ENCODE peak calls at places on chromosomes 6 and 20, in five cellular contexts. P is GM10248; K is stimulated activated CD8-positive, alpha-beta memory T cell treated with anti-CD3 and anti-CD28 coated beads, Interleukin-15, amount 100 ng/mL, for 4 hours; Q is activated T-cell treated with anti-CD3 and anti-CD28 coated beads, Interleukin-2, amount 50 U/mL, for 72 hours; G is dorsolateral prefrontal cortex. X is an unnamed sample.

GRCh38 chr6:147023581-147023980 is 180.6 kb upstream of the STXBP5 start:
- DNase-seq in P (no peak), K (no peak), Q (no peak), G (no peak), X (no peak)

GRCh38 chr6:82569022-82569421 is 205.4 kb downstream of the TPBG start:
- DNase-seq in P (no peak), K (no peak), Q (no peak), G (no peak), X (no peak)

GRCh38 chr20:63124092-63124781 is 91.7 kb downstream of the YTHDF1 start:
- DNase-seq in P (no peak), K (no peak), Q (no peak), G (no peak), X (no peak)

GRCh38 chr6:36873612-36874011 is 991 bp downstream of the PPIL1 start:
- DNase-seq in P (no peak), K (no peak), Q (peak; percentile 28), G (no peak), X (no peak)

GRCh38 chr6:166980738-166981137 is 18.5 kb upstream of the CEP43 start:
- DNase-seq in P (no peak), K (no peak), Q (no peak), G (no peak), X (no peak)

GRCh38 chr6:4776493-4776966 is 326 bp downstream of the CDYL start:
- DNase-seq in P (peak; percentile 58), K (no peak), Q (no peak), G (no peak), X (peak; percentile 40)

GRCh38 chr6:4240148-4240547 is 104.8 kb upstream of the ECI2 start:
- DNase-seq in P (no peak), K (no peak), Q (no peak), G (no peak), X (no peak)

GRCh38 chr20:37239026-37239451 is 22.6 kb downstream of the GHRH start:
- DNase-seq in P (no peak), K (no peak), Q (no peak), G (no peak), X (no peak)

GRCh38 chr6:10170816-10171215 is 244.1 kb downstream of the TFAP2A start:
- DNase-seq in P (no peak), K (no peak), Q (no peak), G (no peak), X (no peak)

GRCh38 chr6:147515327-147515726 is 6.8 kb downstream of the SAMD5 start:
- DNase-seq in P (no peak), K (no peak), Q (no peak), G (no peak), X (no peak)

GRCh38 chr6:90676516-90676915 is 89.6 kb upstream of the MAP3K7 start:
- DNase-seq in P (no peak), K (no peak), Q (no peak), G (no peak), X (no peak)

GRCh38 chr6:43856005-43856765 is 86.2 kb downstream of the VEGFA start:
- DNase-seq in P (no peak), K (no peak), Q (no peak), G (no peak), X (no peak)

GRCh38 chr6:22087960-22088716 is 208.7 kb downstream of the PRL start:
- DNase-seq in P (no peak), K (no peak), Q (no peak), G (no peak), X (no peak)

GRCh38 chr6:168683621-168684020 is 242.6 kb downstream of the SMOC2 start:
- DNase-seq in P (no peak), K (no peak), Q (no peak), G (no peak), X (no peak)

GRCh38 chr6:119985952-119986736 is 636.6 kb upstream of the MAN1A1 start:
- DNase-seq in P (no peak), K (no peak), Q (no peak), G (no peak), X (no peak)

GRCh38 chr20:23115823-23116222 is 29.7 kb upstream of the CD93 start:
- DNase-seq in P (peak; percentile 47), K (no peak), Q (no peak), G (no peak), X (no peak)

GRCh38 chr6:97469451-97469850 is 186.4 kb upstream of the MMS22L start:
- DNase-seq in P (no peak), K (no peak), Q (no peak), G (no peak), X (no peak)

GRCh38 chr6:33983109-33983475 is 162.8 kb downstream of the GRM4 start:
- DNase-seq in P (no peak), K (no peak), Q (no peak), G (no peak), X (no peak)

X was measured in stimulated activated CD4-positive, alpha-beta T cell treated with anti-CD3 and anti-CD28 coated beads, Interleukin-4, amount 100 ng/mL, for 24 hours.